ENCODE peak calls at places on chromosomes 16 and 17, in ten cellular contexts. X, I, O, Y, A, K, H, F, G and R are unnamed samples.

GRCh38 chr16:13296206-13296605 is 394.8 kb downstream of the SHISA9 start:
- DNase-seq in X (no peak), I (no peak), O (no peak), Y (no peak), A (no peak), K (no peak), H (no peak), F (no peak), G (no peak), R (no peak)

GRCh38 chr17:48564200-48565023 is 13.7 kb downstream of the HOXB4 start:
- DNase-seq in X (peak; percentile 46), I (peak; percentile 84), O (no peak), Y (no peak), A (no peak), K (no peak), H (no peak), F (no peak), G (no peak), R (no peak)

GRCh38 chr17:31548709-31549108 is 157.2 kb downstream of the RAB11FIP4 start:
- DNase-seq in X (no peak), I (no peak), O (no peak), Y (no peak), A (no peak), K (no peak), H (no peak), F (no peak), G (no peak), R (no peak)

GRCh38 chr17:69913241-69914015 is 161.6 kb upstream of the KCNJ16 start:
- DNase-seq in X (no peak), I (no peak), O (no peak), Y (no peak), A (no peak), K (no peak), H (no peak), F (no peak), G (no peak), R (no peak)

GRCh38 chr17:79919164-79919585 is 79.9 kb upstream of the CBX4 start:
- DNase-seq in X (peak; percentile 92), I (peak; percentile 93), O (no peak), Y (peak; percentile 99), A (peak; percentile 43), K (no peak), H (no peak), F (peak; percentile 61), G (peak; percentile 98), R (peak; percentile 99)

GRCh38 chr17:391850-392249 is 39.2 kb upstream of the RPH3AL start:
- DNase-seq in X (no peak), I (no peak), O (no peak), Y (no peak), A (no peak), K (no peak), H (no peak), F (no peak), G (no peak), R (no peak)

GRCh38 chr16:88888057-88888777 is 21.8 kb upstream of the PABPN1L start:
- DNase-seq in X (no peak), I (no peak), O (no peak), Y (no peak), A (no peak), K (no peak), H (no peak), F (no peak), G (no peak), R (no peak)

GRCh38 chr16:35306915-35307314 is 1847.5 kb downstream of the TP53TG3F start:
- DNase-seq in X (no peak), I (no peak), O (no peak), Y (no peak), A (no peak), K (no peak), H (no peak), F (no peak), G (no peak), R (no peak)

GRCh38 chr16:80569440-80570105 is 28.8 kb downstream of the DYNLRB2 start:
- DNase-seq in X (no peak), I (no peak), O (no peak), Y (no peak), A (no peak), K (peak; percentile 57), H (peak; percentile 60), F (no peak), G (no peak), R (peak; percentile 85)

GRCh38 chr17:17375826-17376225 is 72.7 kb downstream of the NT5M start:
- DNase-seq in X (no peak), I (no peak), O (no peak), Y (no peak), A (no peak), K (no peak), H (no peak), F (no peak), G (no peak), R (no peak)

GRCh38 chr16:57646388-57647039 is 18.1 kb downstream of the ADGRG1 start:
- DNase-seq in X (no peak), I (no peak), O (no peak), Y (no peak), A (no peak), K (no peak), H (no peak), F (no peak), G (no peak), R (no peak)

GRCh38 chr16:67669499-67670101 is 3.0 kb downstream of the C16orf86 start:
- DNase-seq in X (no peak), I (no peak), O (no peak), Y (no peak), A (no peak), K (no peak), H (no peak), F (no peak), G (no peak), R (no peak)
- TF ChIP-seq POLR2A in X (no peak), I (no peak), O (no peak), Y (no peak), A (no peak), K (no peak), H (no peak), F (no peak), G (no peak), R (no peak)

DNA sequence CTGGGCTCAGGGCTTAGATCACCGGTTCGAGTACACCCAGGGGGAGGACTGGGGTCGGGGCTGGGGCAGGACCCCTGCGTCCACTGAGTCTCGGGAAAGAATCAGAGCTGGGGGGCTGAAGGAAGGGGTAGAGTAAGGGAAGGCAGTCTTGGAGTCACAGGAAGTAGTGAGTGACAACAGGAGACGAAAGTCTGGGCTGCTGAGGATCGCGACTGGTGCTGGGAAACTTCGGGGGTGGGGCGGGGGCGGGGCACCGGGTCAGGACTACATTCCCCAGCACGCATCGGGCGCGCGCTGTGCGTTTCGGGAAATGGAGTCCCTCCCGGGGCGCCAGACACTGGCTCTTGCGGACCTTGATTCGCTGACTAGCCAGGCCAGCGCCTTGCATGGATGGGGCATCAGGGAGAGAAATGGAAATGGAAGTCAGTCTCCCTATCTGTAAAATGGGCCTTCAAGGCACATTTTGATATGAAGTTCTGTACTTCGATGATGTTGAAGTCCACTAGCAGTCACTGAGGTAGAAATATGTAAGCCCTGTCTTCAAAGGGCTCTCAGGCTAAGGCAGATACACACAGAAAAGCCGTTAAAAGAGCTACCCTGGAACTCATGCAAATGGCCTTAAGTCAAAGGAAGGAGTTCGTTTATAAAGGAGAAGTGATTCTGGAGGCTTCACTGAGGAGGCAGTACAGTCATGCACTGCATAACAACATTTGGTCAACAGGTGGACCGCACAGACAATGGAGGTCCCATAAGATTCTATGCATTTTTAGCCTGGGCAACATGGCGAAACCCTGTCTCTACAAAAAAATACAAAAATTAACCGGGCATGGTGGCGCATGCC is 696 bp downstream of the CTF1 start:
- DNase-seq in X (peak; percentile 95), I (peak; percentile 97), O (peak; percentile 98), Y (peak; percentile 92), A (peak; percentile 85), K (peak; percentile 69), H (peak; percentile 59), F (peak; percentile 90), G (peak; percentile 92), R (peak; percentile 89)
- TF ChIP-seq POLR2A in X (peak; percentile 34), I (no peak), O (peak; percentile 13), Y (no peak), A (no peak), K (no peak), H (no peak), F (no peak), G (no peak), R (peak; percentile 47)

GRCh38 chr16:28151180-28151579 is 60.6 kb downstream of the XPO6 start:
- DNase-seq in X (no peak), I (no peak), O (no peak), Y (no peak), A (no peak), K (no peak), H (no peak), F (no peak), G (no peak), R (no peak)

GRCh38 chr16:28161626-28162025 is 50.1 kb downstream of the XPO6 start:
- DNase-seq in X (no peak), I (no peak), O (no peak), Y (no peak), A (no peak), K (no peak), H (no peak), F (no peak), G (no peak), R (no peak)

GRCh38 chr16:28155293-28155692 is 56.5 kb downstream of the XPO6 start:
- DNase-seq in X (no peak), I (no peak), O (no peak), Y (no peak), A (no peak), K (no peak), H (no peak), F (no peak), G (no peak), R (no peak)

GRCh38 chr16:28157768-28158535 is 53.8 kb downstream of the XPO6 start:
- DNase-seq in X (no peak), I (no peak), O (no peak), Y (no peak), A (peak; percentile 49), K (no peak), H (no peak), F (no peak), G (no peak), R (no peak)

DNA sequence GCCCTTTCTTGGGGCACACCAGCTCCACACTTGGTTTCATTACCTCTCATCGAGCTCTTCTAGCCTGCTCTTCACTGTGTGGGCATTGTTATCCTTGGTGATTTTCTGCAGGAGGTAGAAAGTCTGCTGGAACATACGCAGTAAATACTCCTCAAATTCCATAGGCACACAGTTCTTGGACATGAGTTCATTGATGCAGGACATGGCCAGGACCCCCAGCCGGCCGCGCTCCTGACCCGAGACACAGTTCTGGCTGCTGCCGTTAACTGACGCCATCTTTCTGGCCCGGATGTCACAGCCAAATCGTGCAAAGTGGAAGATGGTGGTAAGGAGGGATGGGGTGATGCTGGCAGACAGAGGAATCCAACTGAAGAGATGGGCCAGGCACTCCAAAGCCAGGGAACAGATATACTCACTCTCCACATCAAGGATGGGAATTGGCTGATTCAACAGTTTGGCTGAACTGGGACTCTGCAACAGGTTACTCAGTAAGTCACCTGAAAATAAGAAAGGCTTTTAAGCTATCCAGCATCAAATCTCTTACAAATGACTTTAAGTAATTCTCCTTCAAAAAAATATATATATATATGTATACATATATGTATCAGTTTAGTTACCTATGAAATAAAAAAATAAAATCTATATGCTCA is 55.6 kb downstream of the XPO6 start:
- DNase-seq in X (no peak), I (no peak), O (no peak), Y (no peak), A (no peak), K (no peak), H (no peak), F (no peak), G (no peak), R (no peak)
- TF ChIP-seq POLR2A in X (no peak), I (no peak), O (no peak), Y (no peak), A (no peak), K (no peak), H (no peak), F (no peak), G (no peak), R (no peak)

GRCh38 chr16:3023669-3024478 is at the start of the genes HCFC1R1 and THOC6:
- DNase-seq in X (peak; percentile 99), I (peak; percentile 99), O (peak; percentile 100), Y (peak; percentile 98), A (peak; percentile 95), K (peak; percentile 92), H (peak; percentile 91), F (peak; percentile 98), G (peak; percentile 98), R (peak; percentile 87)
- TF ChIP-seq POLR2A in X (peak; percentile 78), I (peak; percentile 49), O (peak; percentile 57), Y (no peak), A (no peak), K (peak; percentile 83), H (peak; percentile 82), F (peak; percentile 59), G (peak; percentile 82), R (peak; percentile 76)